ENCODE peak calls at places on chromosomes 5 and 9, in nine cellular contexts. T is hepatocyte, R is NCI-H526 treated with DMSO at 0.1 percent for 48 hours, P is osteocyte, A is amniotic stem cell, L is breast epithelium, Z is GM04503, J is lower lobe of right lung, E is caudate nucleus. N is an unnamed sample.

GRCh38 chr9:94993141-94993820 is 266.8 kb downstream of the AOPEP start:
- DNase-seq in T (no peak), R (no peak), P (no peak), A (no peak), L (no peak), Z (no peak), J (no peak), E (no peak), N (peak)

GRCh38 chr5:821504-821903 is 29.3 kb downstream of the ZDHHC11 start:
- DNase-seq in T (no peak), R (no peak), P (no peak), A (no peak), L (no peak), Z (no peak), J (no peak), E (no peak), N (no peak)

GRCh38 chr9:91856419-91856818 is 93.6 kb downstream of the ROR2 start:
- DNase-seq in T (no peak), R (no peak), P (no peak), A (no peak), L (no peak), Z (no peak), J (no peak), E (no peak), N (no peak)

GRCh38 chr5:72314571-72315172 is 5.4 kb downstream of the MRPS27 start:
- DNase-seq in T (peak), R (no peak), P (no peak), A (no peak), L (no peak), Z (no peak), J (no peak), E (no peak), N (no peak)

GRCh38 chr5:88687253-88687955 is 195.6 kb downstream of the MEF2C start:
- DNase-seq in T (no peak), R (no peak), P (no peak), A (no peak), L (no peak), Z (no peak), J (no peak), E (peak), N (no peak)

GRCh38 chr9:134707731-134708671 is 66.4 kb downstream of the COL5A1 start:
- DNase-seq in T (no peak), R (no peak), P (no peak), A (no peak), L (no peak), Z (no peak), J (no peak), E (no peak), N (no peak)

GRCh38 chr9:90801175-90801506 is 478 bp upstream of the SYK start:
- DNase-seq in T (no peak), R (peak), P (no peak), A (no peak), L (no peak), Z (no peak), J (no peak), E (no peak), N (no peak)

GRCh38 chr9:96034553-96035122 is 159.1 kb downstream of the ERCC6L2 start:
- DNase-seq in T (no peak), R (no peak), P (no peak), A (no peak), L (no peak), Z (no peak), J (no peak), E (no peak), N (no peak)

GRCh38 chr5:134290443-134290842 is 64.6 kb upstream of the PPP2CA start:
- DNase-seq in T (no peak), R (no peak), P (no peak), A (no peak), L (no peak), Z (no peak), J (no peak), E (no peak), N (no peak)

GRCh38 chr5:151772868-151773561 is 1.3 kb downstream of the G3BP1 start:
- DNase-seq in T (peak), R (no peak), P (no peak), A (no peak), L (no peak), Z (no peak), J (no peak), E (peak), N (no peak)

GRCh38 chr5:125227333-125228075 is 481.1 kb upstream of the ZNF608 start:
- DNase-seq in T (peak), R (no peak), P (no peak), A (no peak), L (no peak), Z (no peak), J (no peak), E (no peak), N (no peak)

GRCh38 chr5:85604786-85605185 is 1013.0 kb upstream of the COX7C start:
- DNase-seq in T (no peak), R (no peak), P (no peak), A (no peak), L (no peak), Z (no peak), J (no peak), E (no peak), N (no peak)

GRCh38 chr5:29218138-29218537 is 1975.3 kb upstream of the CDH6 start:
- DNase-seq in T (no peak), R (no peak), P (no peak), A (no peak), L (no peak), Z (no peak), J (no peak), E (no peak), N (no peak)

GRCh38 chr9:71826289-71826688 is 58.0 kb upstream of the CEMIP2 start:
- DNase-seq in T (no peak), R (no peak), P (no peak), A (no peak), L (no peak), Z (no peak), J (no peak), E (no peak), N (no peak)

GRCh38 chr9:14189146-14189545 is 124.8 kb downstream of the NFIB start:
- DNase-seq in T (no peak), R (no peak), P (no peak), A (no peak), L (no peak), Z (no peak), J (no peak), E (no peak), N (no peak)

GRCh38 chr9:99023831-99024230 is 80.1 kb downstream of the COL15A1 start:
- DNase-seq in T (peak), R (peak), P (no peak), A (no peak), L (no peak), Z (no peak), J (no peak), E (no peak), N (no peak)

GRCh38 chr5:83322273-83322924 is 149.1 kb upstream of the VCAN start:
- DNase-seq in T (no peak), R (no peak), P (no peak), A (no peak), L (no peak), Z (no peak), J (no peak), E (no peak), N (no peak)

GRCh38 chr9:131043097-131043496 is 34.1 kb downstream of the LAMC3 start:
- DNase-seq in T (peak), R (no peak), P (no peak), A (no peak), L (no peak), Z (no peak), J (no peak), E (no peak), N (no peak)

GRCh38 chr5:136892026-136892425 is 526.7 kb upstream of the TRPC7 start:
- DNase-seq in T (no peak), R (no peak), P (no peak), A (no peak), L (no peak), Z (no peak), J (no peak), E (no peak), N (no peak)

GRCh38 chr5:140249536-140249935 is 53.4 kb downstream of the PFDN1 start:
- DNase-seq in T (no peak), R (no peak), P (no peak), A (no peak), L (no peak), Z (no peak), J (no peak), E (no peak), N (no peak)

GRCh38 chr5:118960557-118960956 is 27.8 kb downstream of the DTWD2 start:
- DNase-seq in T (no peak), R (no peak), P (no peak), A (no peak), L (no peak), Z (no peak), J (no peak), E (no peak), N (no peak)

GRCh38 chr5:42855811-42856210 is 44.1 kb upstream of the SELENOP start:
- DNase-seq in T (no peak), R (no peak), P (no peak), A (no peak), L (no peak), Z (no peak), J (no peak), E (no peak), N (no peak)

GRCh38 chr9:90124961-90125360 is 517.7 kb downstream of the DIRAS2 start:
- DNase-seq in T (no peak), R (no peak), P (no peak), A (no peak), L (no peak), Z (peak), J (no peak), E (no peak), N (no peak)

GRCh38 chr9:113636165-113636564 is 172.6 kb downstream of the RGS3 start:
- DNase-seq in T (no peak), R (no peak), P (no peak), A (no peak), L (peak), Z (no peak), J (no peak), E (no peak), N (no peak)

GRCh38 chr9:87663556-87663955 is 62.4 kb upstream of the CTSL start:
- DNase-seq in T (no peak), R (peak), P (no peak), A (no peak), L (no peak), Z (no peak), J (no peak), E (no peak), N (no peak)

GRCh38 chr9:113585555-113585954 is 122.0 kb downstream of the RGS3 start:
- DNase-seq in T (no peak), R (no peak), P (no peak), A (no peak), L (no peak), Z (no peak), J (no peak), E (no peak), N (no peak)

GRCh38 chr5:88672644-88673493 is 210.1 kb downstream of the MEF2C start:
- DNase-seq in T (no peak), R (peak), P (no peak), A (no peak), L (no peak), Z (no peak), J (no peak), E (peak), N (no peak)

GRCh38 chr5:173888473-173889135 is 455 bp downstream of the CPEB4 start:
- DNase-seq in T (no peak), R (no peak), P (no peak), A (no peak), L (no peak), Z (no peak), J (peak), E (no peak), N (no peak)

GRCh38 chr5:148734518-148734917 is 80.2 kb upstream of the HTR4 start:
- DNase-seq in T (no peak), R (no peak), P (no peak), A (no peak), L (no peak), Z (no peak), J (no peak), E (no peak), N (no peak)

GRCh38 chr5:90967443-90967842 is 408.8 kb downstream of the ADGRV1 start:
- DNase-seq in T (no peak), R (no peak), P (no peak), A (no peak), L (no peak), Z (no peak), J (no peak), E (no peak), N (no peak)

GRCh38 chr5:10699281-10699874 is 61.7 kb downstream of the DAP start:
- DNase-seq in T (no peak), R (no peak), P (no peak), A (no peak), L (no peak), Z (no peak), J (no peak), E (no peak), N (no peak)

GRCh38 chr9:36925033-36925432 is 109.0 kb downstream of the PAX5 start:
- DNase-seq in T (no peak), R (no peak), P (no peak), A (no peak), L (no peak), Z (no peak), J (no peak), E (no peak), N (no peak)